ENCODE peak calls at places on chromosomes 6 and 20, in eight cellular contexts. L is activated T-cell treated with anti-CD3 and anti-CD28 coated beads for 1 hour; J is substantia nigra; P is natural killer cell treated with Interleukin-12 subunit alpha and Interleukin-12 subunit beta and Interleukin-15 and Interleukin-18, amount 100 ng/mL, for 72 hours; K is RPMI7951; T is RWPE1; Y is stimulated activated CD4-positive, alpha-beta T cell treated with anti-CD3 and anti-CD28 coated beads, TNF-alpha, amount 100 ng/mL, for 24 hours; O is CD8-positive, alpha-beta T cell. D is an unnamed sample.

GRCh38 chr6:165390475-165390874 is 81.1 kb upstream of the C6orf118 start:
- DNase-seq in L (no peak), J (no peak), P (no peak), K (no peak), T (no peak), Y (no peak), O (no peak), D (no peak)

GRCh38 chr6:33374359-33374910 is 17.2 kb upstream of the KIFC1 start:
- DNase-seq in L (no peak), J (no peak), P (no peak), K (no peak), T (no peak), Y (no peak), O (no peak), D (no peak)

GRCh38 chr20:49631856-49632418 is 64.0 kb upstream of the PTGIS start:
- DNase-seq in L (no peak), J (no peak), P (no peak), K (no peak), T (no peak), Y (no peak), O (no peak), D (no peak)

GRCh38 chr6:14921878-14922277 is 324.0 kb upstream of the JARID2 start:
- DNase-seq in L (no peak), J (no peak), P (no peak), K (peak), T (no peak), Y (no peak), O (no peak), D (no peak)

GRCh38 chr20:45282700-45283528 is 23.7 kb upstream of the RBPJL start:
- DNase-seq in L (no peak), J (no peak), P (no peak), K (no peak), T (peak), Y (no peak), O (no peak), D (no peak)

GRCh38 chr6:26592649-26593048 is 4.1 kb upstream of the ABT1 start:
- DNase-seq in L (no peak), J (no peak), P (no peak), K (peak), T (no peak), Y (no peak), O (no peak), D (no peak)

GRCh38 chr20:22729180-22729579 is 144.8 kb upstream of the FOXA2 start:
- DNase-seq in L (no peak), J (no peak), P (no peak), K (peak), T (no peak), Y (no peak), O (no peak), D (no peak)

GRCh38 chr6:106156863-106157262 is 70.7 kb downstream of the PRDM1 start:
- DNase-seq in L (no peak), J (no peak), P (no peak), K (peak), T (no peak), Y (no peak), O (no peak), D (no peak)

GRCh38 chr6:43744931-43745727 is 24.9 kb upstream of the VEGFA start:
- DNase-seq in L (no peak), J (no peak), P (no peak), K (no peak), T (no peak), Y (no peak), O (no peak), D (no peak)

GRCh38 chr20:25037288-25038102 is 20.4 kb downstream of the ACSS1 start:
- DNase-seq in L (no peak), J (no peak), P (no peak), K (no peak), T (no peak), Y (no peak), O (no peak), D (no peak)

GRCh38 chr20:63192721-63193120 is 23.2 kb downstream of the YTHDF1 start:
- DNase-seq in L (no peak), J (no peak), P (no peak), K (no peak), T (no peak), Y (no peak), O (no peak), D (no peak)

GRCh38 chr6:142647436-142648389 is 297.3 kb downstream of the HIVEP2 start:
- DNase-seq in L (no peak), J (no peak), P (no peak), K (no peak), T (no peak), Y (no peak), O (no peak), D (no peak)

GRCh38 chr6:89438248-89438647 is 5.3 kb downstream of the ANKRD6 start:
- DNase-seq in L (no peak), J (no peak), P (no peak), K (no peak), T (no peak), Y (no peak), O (no peak), D (no peak)

GRCh38 chr6:92827104-92827503 is 592.3 kb downstream of the EPHA7 start:
- DNase-seq in L (no peak), J (no peak), P (no peak), K (no peak), T (no peak), Y (no peak), O (no peak), D (no peak)

GRCh38 chr6:56692586-56693245 is 50.0 kb upstream of the DST start:
- DNase-seq in L (no peak), J (no peak), P (no peak), K (peak), T (no peak), Y (no peak), O (no peak), D (no peak)

GRCh38 chr6:111781055-111781708 is 92.1 kb downstream of the FYN start:
- DNase-seq in L (no peak), J (no peak), P (no peak), K (no peak), T (peak), Y (no peak), O (no peak), D (no peak)

GRCh38 chr6:15510536-15511247 is 152.1 kb downstream of the DTNBP1 start:
- DNase-seq in L (no peak), J (no peak), P (no peak), K (peak), T (no peak), Y (no peak), O (no peak), D (no peak)